ENCODE peak calls at places on chromosomes 12 and 14, in seven cellular contexts. K, W, N, M, E, B and P are unnamed samples.

GRCh38 chr12:112116232-112117060 is 7.9 kb upstream of the NAA25 start:
- DNase-seq in K (peak; percentile 72), W (peak; percentile 69), N (no peak), M (peak; percentile 85), E (peak; percentile 84), B (no peak), P (no peak)

GRCh38 chr14:79325071-79325470 is 886.2 kb downstream of the DIO2 start:
- DNase-seq in K (peak; percentile 16), W (no peak), N (no peak), M (no peak), E (no peak), B (no peak), P (no peak)

GRCh38 chr12:122142857-122143256 is 31.2 kb downstream of the IL31 start:
- DNase-seq in K (no peak), W (no peak), N (no peak), M (no peak), E (no peak), B (no peak), P (no peak)

GRCh38 chr14:34334329-34334728 is 127.7 kb downstream of the SPTSSA start:
- DNase-seq in K (no peak), W (no peak), N (no peak), M (no peak), E (no peak), B (no peak), P (no peak)

GRCh38 chr12:27206801-27207502 is 37.1 kb upstream of the STK38L start:
- DNase-seq in K (no peak), W (no peak), N (no peak), M (no peak), E (no peak), B (no peak), P (no peak)

GRCh38 chr14:35180179-35180578 is 57.8 kb downstream of the PRORP start:
- DNase-seq in K (no peak), W (no peak), N (no peak), M (no peak), E (no peak), B (no peak), P (no peak)

GRCh38 chr12:87820524-87821194 is 208.5 kb downstream of the C12orf50 start:
- DNase-seq in K (peak; percentile 78), W (no peak), N (peak; percentile 9), M (no peak), E (no peak), B (no peak), P (no peak)

GRCh38 chr12:43921666-43922337 is 85.9 kb downstream of the TMEM117 start:
- DNase-seq in K (peak; percentile 24), W (no peak), N (no peak), M (no peak), E (no peak), B (no peak), P (no peak)

GRCh38 chr14:102927346-102927877 is 4.9 kb downstream of the AMN start:
- DNase-seq in K (no peak), W (peak; percentile 73), N (peak; percentile 67), M (no peak), E (peak; percentile 91), B (no peak), P (no peak)

GRCh38 chr14:94388027-94388895 is at the start of gene SERPINA1:
- DNase-seq in K (peak; percentile 35), W (peak; percentile 71), N (no peak), M (no peak), E (no peak), B (no peak), P (no peak)
- H3K4me3 ChIP-seq in K (no peak within 1 kb of the TSS), W (peak within 1 kb of the TSS; percentile 22), N (no peak within 1 kb of the TSS), M (no peak within 1 kb of the TSS), E (peak within 1 kb of the TSS; percentile 70), B (no peak within 1 kb of the TSS), P (no peak within 1 kb of the TSS)

GRCh38 chr14:63727231-63727735 is 582 bp downstream of the SGPP1 start:
- DNase-seq in K (peak; percentile 29), W (peak; percentile 36), N (no peak), M (peak; percentile 67), E (peak; percentile 85), B (no peak), P (no peak)

GRCh38 chr14:63726499-63726898 is 1.4 kb downstream of the SGPP1 start:
- DNase-seq in K (peak; percentile 8), W (no peak), N (no peak), M (no peak), E (no peak), B (no peak), P (no peak)

GRCh38 chr14:63730659-63731058 is 2.8 kb upstream of the SGPP1 start:
- DNase-seq in K (no peak), W (no peak), N (no peak), M (no peak), E (no peak), B (no peak), P (no peak)

GRCh38 chr14:63727736-63728728 is at the start of gene SGPP1:
- DNase-seq in K (peak; percentile 66), W (peak; percentile 78), N (no peak), M (peak; percentile 80), E (peak; percentile 93), B (no peak), P (no peak)

GRCh38 chr14:63725786-63726185 is 2.1 kb downstream of the SGPP1 start:
- DNase-seq in K (peak; percentile 19), W (no peak), N (no peak), M (no peak), E (no peak), B (no peak), P (no peak)
- H3K4me3 ChIP-seq in K (peak overlapping the region; percentile 93), W (peak overlapping the region; percentile 98), N (peak overlapping the region; percentile 98), M (no peak overlapping the region), E (peak overlapping the region; percentile 89), B (peak overlapping the region; percentile 82), P (peak overlapping the region; percentile 85)

DNA sequence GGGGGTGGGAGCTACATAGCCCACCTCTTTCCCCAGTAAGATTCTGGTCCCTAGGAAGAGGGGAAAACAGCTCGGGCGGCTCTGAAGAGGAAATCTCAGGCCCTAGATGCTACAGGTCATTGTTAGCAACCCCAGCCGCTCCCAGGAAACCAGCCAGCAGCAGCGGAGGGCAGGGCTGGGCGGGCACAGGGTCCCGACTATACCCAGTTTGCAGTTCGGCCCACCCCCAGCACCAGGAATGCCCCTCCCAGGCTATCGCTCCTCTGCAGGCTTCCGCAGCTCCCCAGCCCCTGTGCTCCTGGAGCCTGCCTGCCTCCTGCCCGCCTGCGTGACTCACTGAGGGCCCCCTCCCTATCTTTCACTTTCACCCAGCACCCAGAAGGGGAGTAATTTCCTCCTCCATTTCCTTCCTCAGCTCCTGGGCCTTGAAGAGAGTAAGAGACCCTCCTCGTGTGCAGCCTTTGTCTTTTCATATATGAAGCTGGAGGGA is 27.2 kb upstream of the PNMA1 start:
- DNase-seq in K (peak; percentile 78), W (peak; percentile 79), N (no peak), M (peak; percentile 56), E (peak; percentile 95), B (no peak), P (no peak)
- H3K4me3 ChIP-seq in K (no peak overlapping the region), W (peak overlapping the region; percentile 19), N (peak overlapping the region; percentile 62), M (no peak overlapping the region), E (peak overlapping the region; percentile 19), B (no peak overlapping the region), P (peak overlapping the region; percentile 36)

GRCh38 chr12:93904124-93904523 is 226.9 kb downstream of the CRADD start:
- DNase-seq in K (no peak), W (no peak), N (no peak), M (no peak), E (no peak), B (no peak), P (no peak)

GRCh38 chr12:93908264-93908663 is 231.1 kb downstream of the CRADD start:
- DNase-seq in K (no peak), W (no peak), N (no peak), M (no peak), E (no peak), B (no peak), P (no peak)

GRCh38 chr12:93902192-93902591 is 225.0 kb downstream of the CRADD start:
- DNase-seq in K (no peak), W (no peak), N (no peak), M (no peak), E (no peak), B (no peak), P (no peak)

GRCh38 chr12:93901739-93902138 is 224.6 kb downstream of the CRADD start:
- DNase-seq in K (no peak), W (no peak), N (no peak), M (no peak), E (no peak), B (no peak), P (no peak)

DNA sequence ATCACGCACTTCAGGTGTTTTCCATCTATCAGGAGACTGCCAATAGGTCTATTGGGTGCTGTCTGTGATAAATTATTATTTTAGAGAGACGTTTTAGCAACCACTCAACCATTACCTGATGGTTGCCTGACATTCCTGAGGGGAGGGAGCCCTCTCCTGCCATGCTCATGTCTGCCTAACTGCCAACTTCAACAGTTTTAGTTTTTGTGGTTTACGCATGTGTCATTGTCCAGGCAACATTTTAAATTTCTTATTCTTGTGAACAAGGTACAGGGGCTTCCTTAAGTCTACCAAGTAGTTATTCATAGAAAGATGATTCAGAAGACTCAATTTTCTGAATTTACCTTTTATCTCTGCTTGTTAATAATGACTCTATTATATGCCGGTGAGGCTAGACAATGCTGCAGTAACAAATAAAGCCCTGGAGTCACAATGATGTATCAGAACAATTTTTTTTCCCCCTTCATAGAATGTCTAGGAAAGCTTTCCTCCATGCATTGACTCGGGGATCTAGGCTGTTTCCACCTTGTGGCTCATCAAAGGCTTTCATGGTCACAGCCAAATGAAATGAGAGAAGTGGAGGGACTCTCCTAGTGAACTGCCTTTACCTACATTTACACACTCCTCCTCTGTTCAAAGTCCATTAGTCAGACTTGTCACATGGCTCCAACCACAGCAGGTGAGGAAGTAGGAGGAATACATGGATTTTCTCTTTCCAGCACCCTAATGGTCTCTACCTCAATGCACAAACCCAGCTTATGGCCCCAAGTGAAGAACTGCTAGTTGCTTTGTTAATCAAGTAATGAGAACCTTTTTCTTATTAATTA is 225.8 kb downstream of the CRADD start:
- DNase-seq in K (no peak), W (no peak), N (no peak), M (no peak), E (no peak), B (no peak), P (no peak)
- H3K4me3 ChIP-seq in K (no peak overlapping the region), W (no peak overlapping the region), N (no peak overlapping the region), M (no peak overlapping the region), E (no peak overlapping the region), B (no peak overlapping the region), P (no peak overlapping the region)

DNA sequence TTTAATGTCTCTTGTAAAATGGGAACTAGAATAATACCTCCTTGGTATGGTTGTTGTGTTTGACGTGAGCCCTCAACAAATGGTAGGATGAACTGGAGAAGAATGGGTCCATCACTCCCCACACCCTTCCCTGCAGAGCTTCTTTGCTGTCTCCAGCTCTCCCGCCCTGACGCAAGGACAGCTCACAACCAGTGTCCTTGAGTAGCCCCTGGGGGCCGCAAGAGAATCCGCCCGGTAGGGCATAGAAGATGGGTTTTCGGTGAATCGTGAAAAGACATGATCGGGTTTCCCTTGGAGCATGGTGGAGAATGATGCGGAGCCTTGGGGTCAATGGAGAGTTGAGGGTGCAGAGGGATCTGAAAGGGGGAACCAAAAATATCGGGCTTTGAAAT is 6.1 kb upstream of the PAX9 start:
- DNase-seq in K (no peak), W (no peak), N (no peak), M (no peak), E (no peak), B (no peak), P (no peak)
- H3K4me3 ChIP-seq in K (no peak overlapping the region), W (no peak overlapping the region), N (no peak overlapping the region), M (no peak overlapping the region), E (no peak overlapping the region), B (no peak overlapping the region), P (no peak overlapping the region)

GRCh38 chr12:56010112-56010570 is 10.7 kb upstream of the IKZF4 start:
- DNase-seq in K (no peak), W (no peak), N (no peak), M (no peak), E (no peak), B (no peak), P (no peak)
- H3K4me3 ChIP-seq in K (no peak overlapping the region), W (no peak overlapping the region), N (no peak overlapping the region), M (no peak overlapping the region), E (no peak overlapping the region), B (no peak overlapping the region), P (no peak overlapping the region)